ENCODE peak calls at places on chromosomes 2 and 18, in five cellular contexts. One of them, this sample, is unnamed.

GRCh38 chr2:174951746-174952145 is 53.4 kb downstream of the CHN1 start:
- DNase-seq in ovary: no peak
- DNase-seq in NCI-H2171 treated with DMSO at 0.1 percent for 48 hours: peak; percentile 75
- DNase-seq in colonic mucosa: no peak
- DNase-seq in activated CD4-positive, alpha-beta T cell treated with anti-CD3 and anti-CD28 coated beads for 24 hours: no peak
- DNase-seq in this sample: no peak

GRCh38 chr2:157782057-157782845 is 93.9 kb downstream of the ACVR1 start:
- DNase-seq in colonic mucosa: no peak
- DNase-seq in NCI-H2171 treated with DMSO at 0.1 percent for 48 hours: no peak
- DNase-seq in activated CD4-positive, alpha-beta T cell treated with anti-CD3 and anti-CD28 coated beads for 24 hours: no peak
- DNase-seq in ovary: no peak
- DNase-seq in this sample: no peak

GRCh38 chr18:46793565-46793964 is 36.7 kb upstream of the ST8SIA5 start:
- DNase-seq in activated CD4-positive, alpha-beta T cell treated with anti-CD3 and anti-CD28 coated beads for 24 hours: no peak
- DNase-seq in ovary: no peak
- DNase-seq in colonic mucosa: no peak
- DNase-seq in NCI-H2171 treated with DMSO at 0.1 percent for 48 hours: no peak
- DNase-seq in this sample: no peak

GRCh38 chr18:36934884-36935283 is 106.0 kb downstream of the KIAA1328 start:
- DNase-seq in colonic mucosa: no peak
- DNase-seq in activated CD4-positive, alpha-beta T cell treated with anti-CD3 and anti-CD28 coated beads for 24 hours: no peak
- DNase-seq in NCI-H2171 treated with DMSO at 0.1 percent for 48 hours: no peak
- DNase-seq in ovary: no peak
- DNase-seq in this sample: no peak

GRCh38 chr18:21262979-21263378 is 20.9 kb downstream of the GREB1L start:
- DNase-seq in colonic mucosa: no peak
- DNase-seq in ovary: no peak
- DNase-seq in activated CD4-positive, alpha-beta T cell treated with anti-CD3 and anti-CD28 coated beads for 24 hours: no peak
- DNase-seq in NCI-H2171 treated with DMSO at 0.1 percent for 48 hours: no peak
- DNase-seq in this sample: no peak

GRCh38 chr2:199987586-199987985 is 32.2 kb downstream of the MAIP1 start:
- DNase-seq in colonic mucosa: no peak
- DNase-seq in ovary: no peak
- DNase-seq in activated CD4-positive, alpha-beta T cell treated with anti-CD3 and anti-CD28 coated beads for 24 hours: no peak
- DNase-seq in NCI-H2171 treated with DMSO at 0.1 percent for 48 hours: peak; percentile 72
- DNase-seq in this sample: no peak

GRCh38 chr2:20666364-20667150 is at the start of gene GDF7:
- DNase-seq in colonic mucosa: peak; percentile 59
- DNase-seq in activated CD4-positive, alpha-beta T cell treated with anti-CD3 and anti-CD28 coated beads for 24 hours: no peak
- DNase-seq in ovary: no peak
- DNase-seq in NCI-H2171 treated with DMSO at 0.1 percent for 48 hours: no peak
- DNase-seq in this sample: peak; percentile 69

GRCh38 chr2:171792922-171793580 is 101.0 kb downstream of the SLC25A12 start:
- DNase-seq in ovary: no peak
- DNase-seq in NCI-H2171 treated with DMSO at 0.1 percent for 48 hours: no peak
- DNase-seq in activated CD4-positive, alpha-beta T cell treated with anti-CD3 and anti-CD28 coated beads for 24 hours: no peak
- DNase-seq in colonic mucosa: no peak
- DNase-seq in this sample: no peak

GRCh38 chr2:206274434-206275273 is at the start of gene ZDBF2:
- DNase-seq in NCI-H2171 treated with DMSO at 0.1 percent for 48 hours: peak; percentile 55
- DNase-seq in ovary: peak; percentile 66
- DNase-seq in activated CD4-positive, alpha-beta T cell treated with anti-CD3 and anti-CD28 coated beads for 24 hours: no peak
- DNase-seq in colonic mucosa: peak; percentile 45
- DNase-seq in this sample: no peak

GRCh38 chr18:323253-323622 is 55.4 kb upstream of the THOC1 start:
- DNase-seq in activated CD4-positive, alpha-beta T cell treated with anti-CD3 and anti-CD28 coated beads for 24 hours: no peak
- DNase-seq in NCI-H2171 treated with DMSO at 0.1 percent for 48 hours: no peak
- DNase-seq in ovary: no peak
- DNase-seq in colonic mucosa: no peak
- DNase-seq in this sample: no peak

GRCh38 chr2:172102159-172102857 is 392 bp downstream of the DLX2 start:
- DNase-seq in activated CD4-positive, alpha-beta T cell treated with anti-CD3 and anti-CD28 coated beads for 24 hours: no peak
- DNase-seq in colonic mucosa: no peak
- DNase-seq in NCI-H2171 treated with DMSO at 0.1 percent for 48 hours: peak; percentile 82
- DNase-seq in ovary: no peak
- DNase-seq in this sample: peak; percentile 67

GRCh38 chr18:74598350-74599001 is 806 bp downstream of the ZNF407 start:
- DNase-seq in NCI-H2171 treated with DMSO at 0.1 percent for 48 hours: peak; percentile 27
- DNase-seq in activated CD4-positive, alpha-beta T cell treated with anti-CD3 and anti-CD28 coated beads for 24 hours: peak; percentile 35
- DNase-seq in colonic mucosa: peak; percentile 57
- DNase-seq in ovary: peak; percentile 37
- DNase-seq in this sample: no peak

GRCh38 chr18:45588831-45589558 is 26.3 kb upstream of the SLC14A2 start:
- DNase-seq in colonic mucosa: no peak
- DNase-seq in ovary: no peak
- DNase-seq in activated CD4-positive, alpha-beta T cell treated with anti-CD3 and anti-CD28 coated beads for 24 hours: no peak
- DNase-seq in NCI-H2171 treated with DMSO at 0.1 percent for 48 hours: no peak
- DNase-seq in this sample: no peak

GRCh38 chr2:180539541-180539940 is 440.9 kb upstream of the UBE2E3 start:
- DNase-seq in NCI-H2171 treated with DMSO at 0.1 percent for 48 hours: no peak
- DNase-seq in ovary: no peak
- DNase-seq in colonic mucosa: no peak
- DNase-seq in activated CD4-positive, alpha-beta T cell treated with anti-CD3 and anti-CD28 coated beads for 24 hours: no peak
- DNase-seq in this sample: no peak

GRCh38 chr2:159044804-159045286 is 76.4 kb downstream of the TANC1 start:
- DNase-seq in ovary: no peak
- DNase-seq in NCI-H2171 treated with DMSO at 0.1 percent for 48 hours: peak; percentile 85
- DNase-seq in activated CD4-positive, alpha-beta T cell treated with anti-CD3 and anti-CD28 coated beads for 24 hours: no peak
- DNase-seq in colonic mucosa: no peak
- DNase-seq in this sample: no peak

GRCh38 chr18:33577688-33578370 is at the start of gene ASXL3:
- DNase-seq in activated CD4-positive, alpha-beta T cell treated with anti-CD3 and anti-CD28 coated beads for 24 hours: no peak
- DNase-seq in colonic mucosa: peak; percentile 64
- DNase-seq in ovary: peak; percentile 71
- DNase-seq in NCI-H2171 treated with DMSO at 0.1 percent for 48 hours: peak; percentile 77
- DNase-seq in this sample: peak; percentile 76

GRCh38 chr2:68157002-68157401 is 686 bp upstream of the PNO1 start:
- DNase-seq in ovary: no peak
- DNase-seq in activated CD4-positive, alpha-beta T cell treated with anti-CD3 and anti-CD28 coated beads for 24 hours: no peak
- DNase-seq in NCI-H2171 treated with DMSO at 0.1 percent for 48 hours: no peak
- DNase-seq in colonic mucosa: no peak
- DNase-seq in this sample: no peak

GRCh38 chr18:34494359-34494696 is 215.8 kb upstream of the DTNA start:
- DNase-seq in colonic mucosa: no peak
- DNase-seq in ovary: no peak
- DNase-seq in activated CD4-positive, alpha-beta T cell treated with anti-CD3 and anti-CD28 coated beads for 24 hours: no peak
- DNase-seq in NCI-H2171 treated with DMSO at 0.1 percent for 48 hours: no peak
- DNase-seq in this sample: no peak

GRCh38 chr2:8312861-8313768 is 368.7 kb upstream of the ID2 start:
- DNase-seq in NCI-H2171 treated with DMSO at 0.1 percent for 48 hours: no peak
- DNase-seq in colonic mucosa: peak; percentile 49
- DNase-seq in activated CD4-positive, alpha-beta T cell treated with anti-CD3 and anti-CD28 coated beads for 24 hours: no peak
- DNase-seq in ovary: no peak
- DNase-seq in this sample: no peak

GRCh38 chr2:222255090-222255489 is 43.7 kb downstream of the PAX3 start:
- DNase-seq in ovary: no peak
- DNase-seq in colonic mucosa: no peak
- DNase-seq in activated CD4-positive, alpha-beta T cell treated with anti-CD3 and anti-CD28 coated beads for 24 hours: no peak
- DNase-seq in NCI-H2171 treated with DMSO at 0.1 percent for 48 hours: no peak
- DNase-seq in this sample: no peak

GRCh38 chr2:11543337-11544216 is 9.7 kb downstream of the GREB1 start:
- DNase-seq in activated CD4-positive, alpha-beta T cell treated with anti-CD3 and anti-CD28 coated beads for 24 hours: no peak
- DNase-seq in ovary: peak; percentile 48
- DNase-seq in NCI-H2171 treated with DMSO at 0.1 percent for 48 hours: no peak
- DNase-seq in colonic mucosa: no peak
- DNase-seq in this sample: no peak

GRCh38 chr2:29370581-29371125 is 255.4 kb downstream of the CLIP4 start:
- DNase-seq in colonic mucosa: no peak
- DNase-seq in ovary: no peak
- DNase-seq in activated CD4-positive, alpha-beta T cell treated with anti-CD3 and anti-CD28 coated beads for 24 hours: no peak
- DNase-seq in NCI-H2171 treated with DMSO at 0.1 percent for 48 hours: no peak
- DNase-seq in this sample: no peak

GRCh38 chr18:31044926-31045325 is 2.4 kb upstream of the DSC3 start:
- DNase-seq in activated CD4-positive, alpha-beta T cell treated with anti-CD3 and anti-CD28 coated beads for 24 hours: no peak
- DNase-seq in NCI-H2171 treated with DMSO at 0.1 percent for 48 hours: no peak
- DNase-seq in ovary: no peak
- DNase-seq in colonic mucosa: no peak
- DNase-seq in this sample: no peak

GRCh38 chr18:3869848-3870247 is 419.9 kb downstream of the TGIF1 start:
- DNase-seq in ovary: no peak
- DNase-seq in NCI-H2171 treated with DMSO at 0.1 percent for 48 hours: peak; percentile 68
- DNase-seq in colonic mucosa: no peak
- DNase-seq in activated CD4-positive, alpha-beta T cell treated with anti-CD3 and anti-CD28 coated beads for 24 hours: no peak
- DNase-seq in this sample: no peak

GRCh38 chr2:183541766-183542165 is 417.5 kb downstream of the NUP35 start:
- DNase-seq in NCI-H2171 treated with DMSO at 0.1 percent for 48 hours: no peak
- DNase-seq in activated CD4-positive, alpha-beta T cell treated with anti-CD3 and anti-CD28 coated beads for 24 hours: no peak
- DNase-seq in ovary: no peak
- DNase-seq in colonic mucosa: peak; percentile 52
- DNase-seq in this sample: no peak

GRCh38 chr2:29850794-29851193 is 70.6 kb downstream of the ALK start:
- DNase-seq in ovary: no peak
- DNase-seq in activated CD4-positive, alpha-beta T cell treated with anti-CD3 and anti-CD28 coated beads for 24 hours: no peak
- DNase-seq in NCI-H2171 treated with DMSO at 0.1 percent for 48 hours: no peak
- DNase-seq in colonic mucosa: no peak
- DNase-seq in this sample: no peak

GRCh38 chr18:72409923-72410322 is 134.2 kb downstream of the CBLN2 start:
- DNase-seq in activated CD4-positive, alpha-beta T cell treated with anti-CD3 and anti-CD28 coated beads for 24 hours: no peak
- DNase-seq in ovary: no peak
- DNase-seq in NCI-H2171 treated with DMSO at 0.1 percent for 48 hours: no peak
- DNase-seq in colonic mucosa: no peak
- DNase-seq in this sample: no peak

GRCh38 chr2:3491306-3491705 is 28.0 kb downstream of the ADI1 start:
- DNase-seq in ovary: no peak
- DNase-seq in colonic mucosa: no peak
- DNase-seq in NCI-H2171 treated with DMSO at 0.1 percent for 48 hours: no peak
- DNase-seq in activated CD4-positive, alpha-beta T cell treated with anti-CD3 and anti-CD28 coated beads for 24 hours: no peak
- DNase-seq in this sample: no peak

GRCh38 chr2:193228276-193228675 is 1033.5 kb upstream of the TMEFF2 start:
- DNase-seq in NCI-H2171 treated with DMSO at 0.1 percent for 48 hours: no peak
- DNase-seq in activated CD4-positive, alpha-beta T cell treated with anti-CD3 and anti-CD28 coated beads for 24 hours: no peak
- DNase-seq in colonic mucosa: no peak
- DNase-seq in ovary: no peak
- DNase-seq in this sample: no peak

GRCh38 chr2:142937347-142937746 is 59.9 kb downstream of the KYNU start:
- DNase-seq in activated CD4-positive, alpha-beta T cell treated with anti-CD3 and anti-CD28 coated beads for 24 hours: no peak
- DNase-seq in colonic mucosa: no peak
- DNase-seq in ovary: no peak
- DNase-seq in NCI-H2171 treated with DMSO at 0.1 percent for 48 hours: no peak
- DNase-seq in this sample: no peak

GRCh38 chr2:157849591-157849990 is 26.5 kb downstream of the ACVR1 start:
- DNase-seq in NCI-H2171 treated with DMSO at 0.1 percent for 48 hours: no peak
- DNase-seq in ovary: no peak
- DNase-seq in colonic mucosa: no peak
- DNase-seq in activated CD4-positive, alpha-beta T cell treated with anti-CD3 and anti-CD28 coated beads for 24 hours: no peak
- DNase-seq in this sample: no peak

GRCh38 chr2:1451451-1451850 is 38.2 kb downstream of the TPO start:
- DNase-seq in colonic mucosa: no peak
- DNase-seq in NCI-H2171 treated with DMSO at 0.1 percent for 48 hours: no peak
- DNase-seq in ovary: no peak
- DNase-seq in activated CD4-positive, alpha-beta T cell treated with anti-CD3 and anti-CD28 coated beads for 24 hours: no peak
- DNase-seq in this sample: no peak

GRCh38 chr2:203691149-203691548 is 15.3 kb upstream of the CD28 start:
- DNase-seq in ovary: no peak
- DNase-seq in colonic mucosa: no peak
- DNase-seq in activated CD4-positive, alpha-beta T cell treated with anti-CD3 and anti-CD28 coated beads for 24 hours: no peak
- DNase-seq in NCI-H2171 treated with DMSO at 0.1 percent for 48 hours: no peak
- DNase-seq in this sample: no peak

GRCh38 chr2:238644095-238645081 is 203.5 kb upstream of the TWIST2 start:
- DNase-seq in NCI-H2171 treated with DMSO at 0.1 percent for 48 hours: no peak
- DNase-seq in colonic mucosa: no peak
- DNase-seq in ovary: no peak
- DNase-seq in activated CD4-positive, alpha-beta T cell treated with anti-CD3 and anti-CD28 coated beads for 24 hours: no peak
- DNase-seq in this sample: no peak

GRCh38 chr18:11055721-11056120 is 93.6 kb downstream of the PIEZO2 start:
- DNase-seq in NCI-H2171 treated with DMSO at 0.1 percent for 48 hours: no peak
- DNase-seq in colonic mucosa: no peak
- DNase-seq in activated CD4-positive, alpha-beta T cell treated with anti-CD3 and anti-CD28 coated beads for 24 hours: no peak
- DNase-seq in ovary: no peak
- DNase-seq in this sample: no peak

GRCh38 chr2:128360711-128361110 is 42.0 kb upstream of the HS6ST1 start:
- DNase-seq in activated CD4-positive, alpha-beta T cell treated with anti-CD3 and anti-CD28 coated beads for 24 hours: no peak
- DNase-seq in NCI-H2171 treated with DMSO at 0.1 percent for 48 hours: no peak
- DNase-seq in ovary: no peak
- DNase-seq in colonic mucosa: no peak
- DNase-seq in this sample: peak; percentile 21

GRCh38 chr2:240418311-240418710 is 17.2 kb upstream of the GPC1 start:
- DNase-seq in colonic mucosa: no peak
- DNase-seq in NCI-H2171 treated with DMSO at 0.1 percent for 48 hours: no peak
- DNase-seq in ovary: peak; percentile 6
- DNase-seq in activated CD4-positive, alpha-beta T cell treated with anti-CD3 and anti-CD28 coated beads for 24 hours: no peak
- DNase-seq in this sample: no peak

GRCh38 chr2:63131196-63131595 is 80.6 kb downstream of the OTX1 start:
- DNase-seq in ovary: no peak
- DNase-seq in activated CD4-positive, alpha-beta T cell treated with anti-CD3 and anti-CD28 coated beads for 24 hours: no peak
- DNase-seq in colonic mucosa: no peak
- DNase-seq in NCI-H2171 treated with DMSO at 0.1 percent for 48 hours: no peak
- DNase-seq in this sample: no peak

GRCh38 chr2:232477751-232478510 is 9.7 kb downstream of the ECEL1 start:
- DNase-seq in activated CD4-positive, alpha-beta T cell treated with anti-CD3 and anti-CD28 coated beads for 24 hours: no peak
- DNase-seq in colonic mucosa: no peak
- DNase-seq in ovary: peak; percentile 14
- DNase-seq in NCI-H2171 treated with DMSO at 0.1 percent for 48 hours: no peak
- DNase-seq in this sample: no peak

This sample was measured in ascending aorta.